ENCODE peak calls at places on chromosomes 1 and 21, in eight cellular contexts. M is fibroblast of lung, U is NT2/D1, G is PC-3, Y is left lung, V is cardiac muscle cell, N is right cardiac atrium, A is upper lobe of right lung. E is an unnamed sample.

GRCh38 chr1:108601708-108602410 is 42.0 kb downstream of the EEIG2 start:
- DNase-seq in M (no peak), U (no peak), G (no peak), Y (no peak), V (peak; percentile 36), N (no peak), A (no peak), E (peak; percentile 38)

GRCh38 chr1:67308136-67308535 is 463 bp downstream of the IL12RB2 start:
- DNase-seq in M (no peak), U (no peak), G (no peak), Y (no peak), V (no peak), N (no peak), A (no peak), E (no peak)

GRCh38 chr1:51946300-51946699 is 44.2 kb downstream of the RAB3B start:
- DNase-seq in M (peak; percentile 20), U (no peak), G (no peak), Y (no peak), V (no peak), N (no peak), A (no peak), E (no peak)

GRCh38 chr1:78640462-78640861 is 9.2 kb upstream of the IFI44 start:
- DNase-seq in M (no peak), U (no peak), G (no peak), Y (no peak), V (no peak), N (no peak), A (no peak), E (no peak)

GRCh38 chr21:35399002-35399401 is 349.9 kb upstream of the RUNX1 start:
- DNase-seq in M (no peak), U (no peak), G (no peak), Y (no peak), V (no peak), N (no peak), A (no peak), E (no peak)

GRCh38 chr1:31434979-31435378 is 22.0 kb downstream of the SERINC2 start:
- DNase-seq in M (no peak), U (no peak), G (no peak), Y (no peak), V (no peak), N (peak; percentile 33), A (peak; percentile 62), E (no peak)

GRCh38 chr1:179090923-179091322 is 9.1 kb downstream of the TOR3A start:
- DNase-seq in M (no peak), U (no peak), G (no peak), Y (no peak), V (no peak), N (no peak), A (no peak), E (no peak)

GRCh38 chr1:37997256-37998088 is 7.7 kb upstream of the SF3A3 start:
- DNase-seq in M (no peak), U (no peak), G (no peak), Y (no peak), V (no peak), N (no peak), A (no peak), E (no peak)

GRCh38 chr1:66768935-66769334 is 16.7 kb downstream of the DYNLT5 start:
- DNase-seq in M (no peak), U (no peak), G (no peak), Y (no peak), V (no peak), N (no peak), A (no peak), E (no peak)

GRCh38 chr1:155086856-155087535 is 8.4 kb downstream of the EFNA3 start:
- DNase-seq in M (no peak), U (no peak), G (no peak), Y (no peak), V (no peak), N (no peak), A (no peak), E (no peak)

GRCh38 chr21:28752131-28752530 is 240.5 kb downstream of the LTN1 start:
- DNase-seq in M (no peak), U (no peak), G (no peak), Y (no peak), V (no peak), N (no peak), A (no peak), E (no peak)

GRCh38 chr1:102191723-102192122 is 195.0 kb upstream of the OLFM3 start:
- DNase-seq in M (peak; percentile 2), U (peak; percentile 64), G (peak; percentile 59), Y (no peak), V (peak; percentile 8), N (no peak), A (no peak), E (peak; percentile 3)

GRCh38 chr1:2247760-2248126 is 19.6 kb downstream of the SKI start:
- DNase-seq in M (no peak), U (no peak), G (no peak), Y (no peak), V (no peak), N (peak; percentile 68), A (no peak), E (no peak)

GRCh38 chr1:202709276-202710041 is 795 bp downstream of the SYT2 start:
- DNase-seq in M (no peak), U (no peak), G (no peak), Y (no peak), V (no peak), N (no peak), A (no peak), E (no peak)

GRCh38 chr1:167905182-167905581 is 8.8 kb downstream of the ADCY10 start:
- DNase-seq in M (peak; percentile 74), U (peak; percentile 58), G (no peak), Y (no peak), V (peak; percentile 61), N (no peak), A (no peak), E (peak; percentile 47)

GRCh38 chr1:223775054-223775453 is 62.7 kb downstream of the CAPN2 start:
- DNase-seq in M (peak; percentile 71), U (no peak), G (no peak), Y (no peak), V (no peak), N (no peak), A (no peak), E (peak; percentile 75)

GRCh38 chr1:8984990-8985389 is 39.3 kb downstream of the CA6 start:
- DNase-seq in M (no peak), U (no peak), G (no peak), Y (no peak), V (no peak), N (no peak), A (no peak), E (no peak)

GRCh38 chr1:170698711-170699275 is 34.9 kb downstream of the PRRX1 start:
- DNase-seq in M (peak; percentile 64), U (no peak), G (no peak), Y (no peak), V (peak; percentile 85), N (peak; percentile 72), A (no peak), E (peak; percentile 84)

GRCh38 chr1:86753700-86754099 is 49.3 kb downstream of the SH3GLB1 start:
- DNase-seq in M (no peak), U (no peak), G (peak; percentile 61), Y (no peak), V (no peak), N (no peak), A (no peak), E (no peak)

GRCh38 chr1:71037829-71038620 is 9.6 kb downstream of the PTGER3 start:
- DNase-seq in M (no peak), U (no peak), G (no peak), Y (no peak), V (no peak), N (no peak), A (no peak), E (no peak)
- H3K4me3 ChIP-seq in M (no peak overlapping the region), U (no peak overlapping the region), G (no peak overlapping the region), Y (no peak overlapping the region), V (no peak overlapping the region), N (no peak overlapping the region), A (no peak overlapping the region), E (no peak overlapping the region)

GRCh38 chr21:42525228-42525604 is 11.6 kb downstream of the SLC37A1 start:
- DNase-seq in M (peak; percentile 18), U (no peak), G (no peak), Y (peak; percentile 36), V (no peak), N (no peak), A (no peak), E (no peak)

GRCh38 chr21:42522771-42523170 is 9.1 kb downstream of the SLC37A1 start:
- DNase-seq in M (no peak), U (no peak), G (no peak), Y (peak; percentile 26), V (no peak), N (no peak), A (no peak), E (no peak)

GRCh38 chr21:42523211-42523610 is 9.6 kb downstream of the SLC37A1 start:
- DNase-seq in M (no peak), U (no peak), G (no peak), Y (peak; percentile 25), V (no peak), N (no peak), A (no peak), E (no peak)

GRCh38 chr21:42524341-42525227 is 10.9 kb downstream of the SLC37A1 start:
- DNase-seq in M (peak; percentile 86), U (no peak), G (peak; percentile 22), Y (peak; percentile 84), V (no peak), N (peak; percentile 86), A (peak; percentile 87), E (peak; percentile 60)

GRCh38 chr21:42523941-42524340 is 10.3 kb downstream of the SLC37A1 start:
- DNase-seq in M (no peak), U (no peak), G (peak; percentile 8), Y (peak; percentile 29), V (no peak), N (no peak), A (no peak), E (no peak)
- H3K4me3 ChIP-seq in M (no peak overlapping the region), U (no peak overlapping the region), G (no peak overlapping the region), Y (no peak overlapping the region), V (no peak overlapping the region), N (no peak overlapping the region), A (no peak overlapping the region), E (no peak overlapping the region)

GRCh38 chr1:156502396-156502748 is 1.8 kb upstream of the MEF2D start:
- DNase-seq in M (no peak), U (no peak), G (no peak), Y (peak; percentile 11), V (no peak), N (peak; percentile 34), A (no peak), E (no peak)

GRCh38 chr1:156504062-156504813 is 3.7 kb upstream of the MEF2D start:
- DNase-seq in M (no peak), U (no peak), G (peak; percentile 20), Y (no peak), V (peak; percentile 30), N (no peak), A (peak; percentile 12), E (no peak)

GRCh38 chr1:156504821-156505678 is 4.5 kb upstream of the MEF2D start:
- DNase-seq in M (peak; percentile 100), U (peak; percentile 99), G (peak; percentile 99), Y (peak; percentile 100), V (peak; percentile 100), N (peak; percentile 100), A (peak; percentile 100), E (peak; percentile 100)

GRCh38 chr1:156502749-156503671 is 2.4 kb upstream of the MEF2D start:
- DNase-seq in M (peak; percentile 96), U (peak; percentile 83), G (peak; percentile 98), Y (peak; percentile 87), V (peak; percentile 92), N (peak; percentile 90), A (peak; percentile 86), E (peak; percentile 95)

GRCh38 chr1:156503672-156504055 is 3.1 kb upstream of the MEF2D start:
- DNase-seq in M (no peak), U (no peak), G (peak; percentile 45), Y (no peak), V (no peak), N (no peak), A (no peak), E (no peak)
- H3K4me3 ChIP-seq in M (no peak overlapping the region), U (no peak overlapping the region), G (no peak overlapping the region), Y (no peak overlapping the region), V (no peak overlapping the region), N (no peak overlapping the region), A (peak overlapping the region; percentile 34), E (no peak overlapping the region)

GRCh38 chr1:26828352-26829093 is 2.0 kb downstream of the ZDHHC18 start:
- DNase-seq in M (no peak), U (no peak), G (no peak), Y (peak; percentile 71), V (no peak), N (peak; percentile 70), A (peak; percentile 74), E (no peak)
- H3K4me3 ChIP-seq in M (no peak overlapping the region), U (no peak overlapping the region), G (no peak overlapping the region), Y (no peak overlapping the region), V (no peak overlapping the region), N (no peak overlapping the region), A (no peak overlapping the region), E (no peak overlapping the region)